ENCODE peak calls at places on chromosomes 4 and X, in eight cellular contexts. One of them, this sample, is unnamed.

GRCh38 chr4:19379318-19379717 is 872.4 kb upstream of the SLIT2 start:
- DNase-seq in fibroblast of the aortic adventitia: no peak
- DNase-seq in OCI-LY7: no peak
- DNase-seq in tibial artery: no peak
- DNase-seq in kidney: no peak
- DNase-seq in GM12864: no peak
- DNase-seq in mammary epithelial cell: no peak
- DNase-seq in astrocyte: no peak
- DNase-seq in this sample: no peak

GRCh38 chr4:37928896-37929537 is 31.2 kb upstream of the PTTG2 start:
- DNase-seq in fibroblast of the aortic adventitia: no peak
- DNase-seq in OCI-LY7: no peak
- DNase-seq in tibial artery: no peak
- DNase-seq in kidney: no peak
- DNase-seq in GM12864: no peak
- DNase-seq in mammary epithelial cell: no peak
- DNase-seq in astrocyte: peak; percentile 36
- DNase-seq in this sample: no peak

GRCh38 chr4:174256277-174256713 is 27.2 kb downstream of the FBXO8 start:
- DNase-seq in fibroblast of the aortic adventitia: peak; percentile 84
- DNase-seq in OCI-LY7: no peak
- DNase-seq in tibial artery: no peak
- DNase-seq in kidney: no peak
- DNase-seq in GM12864: no peak
- DNase-seq in mammary epithelial cell: peak; percentile 11
- DNase-seq in astrocyte: peak; percentile 63
- DNase-seq in this sample: peak; percentile 70

GRCh38 chr4:101346562-101347266 is 612 bp downstream of the PPP3CA start:
- DNase-seq in fibroblast of the aortic adventitia: peak; percentile 69
- DNase-seq in OCI-LY7: peak; percentile 58
- DNase-seq in tibial artery: peak; percentile 78
- DNase-seq in kidney: peak; percentile 91
- DNase-seq in GM12864: no peak
- DNase-seq in mammary epithelial cell: peak; percentile 65
- DNase-seq in astrocyte: peak; percentile 43
- DNase-seq in this sample: peak; percentile 74

GRCh38 chr4:115711575-115711974 is 598.2 kb upstream of the NDST4 start:
- DNase-seq in fibroblast of the aortic adventitia: no peak
- DNase-seq in OCI-LY7: no peak
- DNase-seq in tibial artery: no peak
- DNase-seq in kidney: no peak
- DNase-seq in GM12864: no peak
- DNase-seq in mammary epithelial cell: peak; percentile 4
- DNase-seq in astrocyte: no peak
- DNase-seq in this sample: no peak

GRCh38 chrX:104108955-104109354 is 3.4 kb upstream of the ZCCHC18 start:
- DNase-seq in fibroblast of the aortic adventitia: no peak
- DNase-seq in OCI-LY7: no peak
- DNase-seq in tibial artery: no peak
- DNase-seq in kidney: no peak
- DNase-seq in GM12864: no peak
- DNase-seq in mammary epithelial cell: no peak
- DNase-seq in astrocyte: no peak
- DNase-seq in this sample: no peak

GRCh38 chr4:81743731-81744465 is 272.2 kb upstream of the RASGEF1B start:
- DNase-seq in fibroblast of the aortic adventitia: no peak
- DNase-seq in OCI-LY7: no peak
- DNase-seq in tibial artery: no peak
- DNase-seq in kidney: no peak
- DNase-seq in GM12864: no peak
- DNase-seq in mammary epithelial cell: no peak
- DNase-seq in astrocyte: no peak
- DNase-seq in this sample: no peak

GRCh38 chr4:130210871-130211270 is 1114.9 kb downstream of the C4orf33 start:
- DNase-seq in fibroblast of the aortic adventitia: peak; percentile 48
- DNase-seq in OCI-LY7: no peak
- DNase-seq in tibial artery: no peak
- DNase-seq in kidney: no peak
- DNase-seq in GM12864: no peak
- DNase-seq in mammary epithelial cell: peak; percentile 37
- DNase-seq in astrocyte: peak; percentile 28
- DNase-seq in this sample: peak; percentile 31

GRCh38 chrX:47515941-47516649 is 33.1 kb upstream of the ZNF41 start:
- DNase-seq in fibroblast of the aortic adventitia: no peak
- DNase-seq in OCI-LY7: no peak
- DNase-seq in tibial artery: no peak
- DNase-seq in kidney: no peak
- DNase-seq in GM12864: no peak
- DNase-seq in mammary epithelial cell: peak; percentile 62
- DNase-seq in astrocyte: peak; percentile 79
- DNase-seq in this sample: peak; percentile 78

GRCh38 chrX:3811331-3812311 is 98.2 kb upstream of the PRKX start:
- DNase-seq in fibroblast of the aortic adventitia: peak; percentile 72
- DNase-seq in OCI-LY7: peak; percentile 58
- DNase-seq in tibial artery: no peak
- DNase-seq in kidney: no peak
- DNase-seq in GM12864: peak; percentile 63
- DNase-seq in mammary epithelial cell: peak; percentile 25
- DNase-seq in astrocyte: peak; percentile 22
- DNase-seq in this sample: peak; percentile 56

GRCh38 chrX:67544871-67545771 is 1.3 kb downstream of the AR start:
- DNase-seq in fibroblast of the aortic adventitia: peak; percentile 40
- DNase-seq in OCI-LY7: no peak
- DNase-seq in tibial artery: peak; percentile 64
- DNase-seq in kidney: peak; percentile 68
- DNase-seq in GM12864: no peak
- DNase-seq in mammary epithelial cell: no peak
- DNase-seq in astrocyte: peak; percentile 32
- DNase-seq in this sample: peak; percentile 37

GRCh38 chr4:16887887-16888286 is 10.6 kb downstream of the LDB2 start:
- DNase-seq in fibroblast of the aortic adventitia: no peak
- DNase-seq in OCI-LY7: no peak
- DNase-seq in tibial artery: no peak
- DNase-seq in kidney: no peak
- DNase-seq in GM12864: no peak
- DNase-seq in mammary epithelial cell: no peak
- DNase-seq in astrocyte: no peak
- DNase-seq in this sample: no peak

GRCh38 chr4:101981756-101982155 is 191.2 kb downstream of the BANK1 start:
- DNase-seq in fibroblast of the aortic adventitia: no peak
- DNase-seq in OCI-LY7: no peak
- DNase-seq in tibial artery: no peak
- DNase-seq in kidney: no peak
- DNase-seq in GM12864: no peak
- DNase-seq in mammary epithelial cell: peak; percentile 85
- DNase-seq in astrocyte: peak; percentile 36
- DNase-seq in this sample: no peak

GRCh38 chrX:123869488-123869887 is 9.6 kb downstream of the XIAP start:
- DNase-seq in fibroblast of the aortic adventitia: peak; percentile 10
- DNase-seq in OCI-LY7: no peak
- DNase-seq in tibial artery: no peak
- DNase-seq in kidney: no peak
- DNase-seq in GM12864: no peak
- DNase-seq in mammary epithelial cell: peak; percentile 23
- DNase-seq in astrocyte: no peak
- DNase-seq in this sample: peak; percentile 20

GRCh38 chrX:120672389-120672788 is 42.5 kb upstream of the C1GALT1C1 start:
- DNase-seq in fibroblast of the aortic adventitia: peak; percentile 86
- DNase-seq in OCI-LY7: no peak
- DNase-seq in tibial artery: peak; percentile 80
- DNase-seq in kidney: peak; percentile 66
- DNase-seq in GM12864: no peak
- DNase-seq in mammary epithelial cell: peak; percentile 72
- DNase-seq in astrocyte: peak; percentile 83
- DNase-seq in this sample: peak; percentile 74

GRCh38 chr4:41611881-41612871 is 74.2 kb downstream of the LIMCH1 start:
- DNase-seq in fibroblast of the aortic adventitia: peak; percentile 62
- DNase-seq in OCI-LY7: no peak
- DNase-seq in tibial artery: no peak
- DNase-seq in kidney: peak; percentile 91
- DNase-seq in GM12864: no peak
- DNase-seq in mammary epithelial cell: peak; percentile 59
- DNase-seq in astrocyte: peak; percentile 85
- DNase-seq in this sample: no peak

GRCh38 chrX:24443943-24444342 is 21.1 kb upstream of the PDK3 start:
- DNase-seq in fibroblast of the aortic adventitia: no peak
- DNase-seq in OCI-LY7: no peak
- DNase-seq in tibial artery: no peak
- DNase-seq in kidney: no peak
- DNase-seq in GM12864: no peak
- DNase-seq in mammary epithelial cell: no peak
- DNase-seq in astrocyte: no peak
- DNase-seq in this sample: no peak

GRCh38 chr4:158624889-158625478 is 46.7 kb downstream of the C4orf46 start:
- DNase-seq in fibroblast of the aortic adventitia: peak; percentile 88
- DNase-seq in OCI-LY7: peak; percentile 60
- DNase-seq in tibial artery: no peak
- DNase-seq in kidney: no peak
- DNase-seq in GM12864: peak; percentile 25
- DNase-seq in mammary epithelial cell: peak; percentile 48
- DNase-seq in astrocyte: peak; percentile 41
- DNase-seq in this sample: peak; percentile 74

GRCh38 chr4:181301735-181302380 is 941.3 kb upstream of the TENM3 start:
- DNase-seq in fibroblast of the aortic adventitia: peak; percentile 2
- DNase-seq in OCI-LY7: peak; percentile 74
- DNase-seq in tibial artery: no peak
- DNase-seq in kidney: no peak
- DNase-seq in GM12864: no peak
- DNase-seq in mammary epithelial cell: peak; percentile 24
- DNase-seq in astrocyte: peak; percentile 12
- DNase-seq in this sample: no peak

GRCh38 chr4:169618986-169619385 is 1.4 kb upstream of the CLCN3 start:
- DNase-seq in fibroblast of the aortic adventitia: no peak
- DNase-seq in OCI-LY7: no peak
- DNase-seq in tibial artery: no peak
- DNase-seq in kidney: no peak
- DNase-seq in GM12864: no peak
- DNase-seq in mammary epithelial cell: no peak
- DNase-seq in astrocyte: no peak
- DNase-seq in this sample: no peak
- H3K4me3 ChIP-seq in fibroblast of the aortic adventitia: peak overlapping the region; percentile 90
- H3K4me3 ChIP-seq in OCI-LY7: peak overlapping the region; percentile 75
- H3K4me3 ChIP-seq in tibial artery: no peak overlapping the region
- H3K4me3 ChIP-seq in kidney: peak overlapping the region; percentile 77
- H3K4me3 ChIP-seq in GM12864: peak overlapping the region; percentile 73
- H3K4me3 ChIP-seq in mammary epithelial cell: peak overlapping the region; percentile 81
- H3K4me3 ChIP-seq in astrocyte: no peak overlapping the region
- H3K4me3 ChIP-seq in this sample: no peak overlapping the region

GRCh38 chrX:63013549-63013948 is 337.6 kb downstream of the SPIN4 start:
- DNase-seq in fibroblast of the aortic adventitia: no peak
- DNase-seq in OCI-LY7: no peak
- DNase-seq in tibial artery: no peak
- DNase-seq in kidney: no peak
- DNase-seq in GM12864: no peak
- DNase-seq in mammary epithelial cell: no peak
- DNase-seq in astrocyte: no peak
- DNase-seq in this sample: no peak

DNA sequence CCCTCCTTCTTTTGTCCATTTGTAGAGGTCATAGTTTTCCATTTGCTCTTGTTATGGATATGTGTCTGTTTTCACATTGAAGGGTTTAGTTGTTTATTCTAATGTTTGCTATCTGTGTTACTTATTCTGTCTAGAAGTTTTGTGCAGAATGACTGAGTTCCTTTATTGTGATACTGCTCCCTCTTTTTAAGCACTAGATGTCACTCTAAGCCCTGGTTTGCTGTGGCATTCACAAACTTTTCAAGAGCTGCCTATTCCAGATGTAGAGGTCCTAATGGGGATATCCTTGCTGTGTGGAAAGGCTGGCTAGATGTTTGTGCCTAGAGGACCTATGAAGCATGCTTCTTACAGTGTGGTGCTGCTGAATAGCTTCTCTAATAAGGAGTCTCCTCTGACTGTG is 338.6 kb downstream of the SPIN4 start:
- DNase-seq in fibroblast of the aortic adventitia: no peak
- DNase-seq in OCI-LY7: no peak
- DNase-seq in tibial artery: no peak
- DNase-seq in kidney: no peak
- DNase-seq in GM12864: no peak
- DNase-seq in mammary epithelial cell: no peak
- DNase-seq in astrocyte: no peak
- DNase-seq in this sample: no peak
- TF ChIP-seq CTCF in fibroblast of the aortic adventitia: no peak
- TF ChIP-seq CTCF in OCI-LY7: no peak
- TF ChIP-seq CTCF in tibial artery: no peak
- TF ChIP-seq CTCF in kidney: no peak
- TF ChIP-seq CTCF in GM12864: no peak
- TF ChIP-seq CTCF in mammary epithelial cell: peak; percentile 4
- TF ChIP-seq CTCF in astrocyte: no peak
- TF ChIP-seq CTCF in this sample: no peak

DNA sequence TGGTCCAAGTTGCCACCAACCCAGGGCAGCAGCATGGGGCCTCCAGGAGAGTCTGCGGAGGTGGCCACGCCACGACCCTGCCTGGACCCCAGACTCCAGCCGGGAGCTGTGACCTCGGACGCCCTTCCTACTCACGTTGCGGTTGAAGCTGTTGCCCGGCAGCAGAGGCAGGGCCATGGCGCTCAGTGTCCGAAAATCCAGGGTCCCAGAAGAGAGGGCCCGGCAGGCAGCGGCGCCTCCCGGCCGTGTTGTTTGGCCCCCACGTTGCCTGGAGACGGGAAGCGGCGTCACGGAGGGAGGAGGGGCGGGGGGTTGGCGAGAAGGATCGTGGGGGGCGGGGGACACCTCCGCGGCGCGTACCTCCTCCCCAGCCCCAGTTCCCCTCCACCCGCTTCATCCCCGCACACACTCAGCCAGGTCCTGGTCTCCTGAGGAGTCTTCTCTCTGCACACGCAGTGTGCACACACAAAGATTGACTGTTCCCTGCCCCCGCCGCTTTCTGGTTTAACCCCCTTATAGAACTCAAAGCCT is at the start of gene EFHC2:
- DNase-seq in fibroblast of the aortic adventitia: no peak
- DNase-seq in OCI-LY7: no peak
- DNase-seq in tibial artery: peak; percentile 65
- DNase-seq in kidney: peak; percentile 76
- DNase-seq in GM12864: no peak
- DNase-seq in mammary epithelial cell: no peak
- DNase-seq in astrocyte: peak; percentile 5
- DNase-seq in this sample: peak; percentile 3
- H3K4me3 ChIP-seq in fibroblast of the aortic adventitia: peak within 1 kb of the TSS; percentile 51
- H3K4me3 ChIP-seq in OCI-LY7: no peak within 1 kb of the TSS
- H3K4me3 ChIP-seq in tibial artery: peak within 1 kb of the TSS; percentile 45
- H3K4me3 ChIP-seq in kidney: peak within 1 kb of the TSS; percentile 29
- H3K4me3 ChIP-seq in GM12864: no peak within 1 kb of the TSS
- H3K4me3 ChIP-seq in mammary epithelial cell: peak within 1 kb of the TSS; percentile 16
- H3K4me3 ChIP-seq in astrocyte: peak within 1 kb of the TSS; percentile 50
- H3K4me3 ChIP-seq in this sample: peak within 1 kb of the TSS; percentile 51

GRCh38 chr4:94332983-94333590 is 9.5 kb downstream of the HPGDS start:
- DNase-seq in fibroblast of the aortic adventitia: peak; percentile 15
- DNase-seq in OCI-LY7: no peak
- DNase-seq in tibial artery: no peak
- DNase-seq in kidney: no peak
- DNase-seq in GM12864: no peak
- DNase-seq in mammary epithelial cell: no peak
- DNase-seq in astrocyte: no peak
- DNase-seq in this sample: peak; percentile 12
- TF ChIP-seq CTCF in fibroblast of the aortic adventitia: peak; percentile 35
- TF ChIP-seq CTCF in OCI-LY7: no peak
- TF ChIP-seq CTCF in tibial artery: no peak
- TF ChIP-seq CTCF in kidney: no peak
- TF ChIP-seq CTCF in GM12864: peak; percentile 16
- TF ChIP-seq CTCF in mammary epithelial cell: peak; percentile 23
- TF ChIP-seq CTCF in astrocyte: peak; percentile 20
- TF ChIP-seq CTCF in this sample: peak; percentile 55

GRCh38 chr4:172055498-172055897 is 242.3 kb downstream of the GALNTL6 start:
- DNase-seq in fibroblast of the aortic adventitia: no peak
- DNase-seq in OCI-LY7: no peak
- DNase-seq in tibial artery: no peak
- DNase-seq in kidney: no peak
- DNase-seq in GM12864: no peak
- DNase-seq in mammary epithelial cell: no peak
- DNase-seq in astrocyte: no peak
- DNase-seq in this sample: no peak

GRCh38 chr4:172055046-172055445 is 241.8 kb downstream of the GALNTL6 start:
- DNase-seq in fibroblast of the aortic adventitia: no peak
- DNase-seq in OCI-LY7: no peak
- DNase-seq in tibial artery: no peak
- DNase-seq in kidney: no peak
- DNase-seq in GM12864: no peak
- DNase-seq in mammary epithelial cell: no peak
- DNase-seq in astrocyte: no peak
- DNase-seq in this sample: no peak
- H3K4me3 ChIP-seq in fibroblast of the aortic adventitia: no peak overlapping the region
- H3K4me3 ChIP-seq in OCI-LY7: no peak overlapping the region
- H3K4me3 ChIP-seq in tibial artery: no peak overlapping the region
- H3K4me3 ChIP-seq in kidney: no peak overlapping the region
- H3K4me3 ChIP-seq in GM12864: no peak overlapping the region
- H3K4me3 ChIP-seq in mammary epithelial cell: no peak overlapping the region
- H3K4me3 ChIP-seq in astrocyte: no peak overlapping the region
- H3K4me3 ChIP-seq in this sample: no peak overlapping the region

This sample was measured in fibroblast of villous mesenchyme.